ENCODE peak calls at places on chromosomes 6 and 20, in ten cellular contexts. One of them, this sample, is unnamed.

GRCh38 chr6:148422085-148422484 is 79.4 kb downstream of the SASH1 start:
- DNase-seq in fibroblast of the aortic adventitia: no peak
- DNase-seq in fibroblast of lung: no peak
- DNase-seq in pancreas: no peak
- DNase-seq in heart right ventricle: no peak
- DNase-seq in tibial artery: no peak
- DNase-seq in esophagus squamous epithelium: no peak
- DNase-seq in astrocyte of the spinal cord: no peak
- DNase-seq in PC-3: no peak
- DNase-seq in fibroblast of pulmonary artery: no peak
- DNase-seq in this sample: peak; percentile 95

GRCh38 chr6:94071835-94072234 is 652.5 kb upstream of the EPHA7 start:
- DNase-seq in tibial artery: no peak
- DNase-seq in fibroblast of the aortic adventitia: peak; percentile 10
- DNase-seq in PC-3: peak; percentile 4
- DNase-seq in fibroblast of lung: no peak
- DNase-seq in heart right ventricle: no peak
- DNase-seq in astrocyte of the spinal cord: peak; percentile 29
- DNase-seq in pancreas: no peak
- DNase-seq in esophagus squamous epithelium: no peak
- DNase-seq in fibroblast of pulmonary artery: peak; percentile 3
- DNase-seq in this sample: no peak

GRCh38 chr6:163888030-163888819 is 473.7 kb downstream of the QKI start:
- DNase-seq in heart right ventricle: no peak
- DNase-seq in fibroblast of pulmonary artery: no peak
- DNase-seq in PC-3: no peak
- DNase-seq in esophagus squamous epithelium: no peak
- DNase-seq in pancreas: no peak
- DNase-seq in tibial artery: no peak
- DNase-seq in fibroblast of the aortic adventitia: no peak
- DNase-seq in fibroblast of lung: no peak
- DNase-seq in astrocyte of the spinal cord: no peak
- DNase-seq in this sample: no peak

GRCh38 chr20:45997187-45997586 is 11.5 kb upstream of the MMP9 start:
- DNase-seq in PC-3: no peak
- DNase-seq in pancreas: no peak
- DNase-seq in heart right ventricle: no peak
- DNase-seq in fibroblast of the aortic adventitia: no peak
- DNase-seq in fibroblast of pulmonary artery: no peak
- DNase-seq in tibial artery: no peak
- DNase-seq in esophagus squamous epithelium: no peak
- DNase-seq in astrocyte of the spinal cord: no peak
- DNase-seq in fibroblast of lung: no peak
- DNase-seq in this sample: no peak

GRCh38 chr6:119137194-119138072 is 59.0 kb upstream of the FAM184A start:
- DNase-seq in tibial artery: peak; percentile 55
- DNase-seq in fibroblast of the aortic adventitia: peak; percentile 80
- DNase-seq in pancreas: no peak
- DNase-seq in esophagus squamous epithelium: no peak
- DNase-seq in fibroblast of lung: peak; percentile 29
- DNase-seq in heart right ventricle: no peak
- DNase-seq in PC-3: peak; percentile 49
- DNase-seq in fibroblast of pulmonary artery: peak; percentile 64
- DNase-seq in astrocyte of the spinal cord: no peak
- DNase-seq in this sample: no peak

GRCh38 chr20:38844963-38845362 is 39.5 kb downstream of the PPP1R16B start:
- DNase-seq in fibroblast of the aortic adventitia: no peak
- DNase-seq in esophagus squamous epithelium: no peak
- DNase-seq in fibroblast of lung: no peak
- DNase-seq in heart right ventricle: no peak
- DNase-seq in pancreas: no peak
- DNase-seq in PC-3: no peak
- DNase-seq in fibroblast of pulmonary artery: no peak
- DNase-seq in tibial artery: no peak
- DNase-seq in astrocyte of the spinal cord: no peak
- DNase-seq in this sample: no peak

GRCh38 chr6:169640347-169640972 is 61.4 kb downstream of the WDR27 start:
- DNase-seq in esophagus squamous epithelium: no peak
- DNase-seq in heart right ventricle: no peak
- DNase-seq in pancreas: no peak
- DNase-seq in fibroblast of pulmonary artery: peak; percentile 26
- DNase-seq in fibroblast of lung: no peak
- DNase-seq in PC-3: no peak
- DNase-seq in tibial artery: no peak
- DNase-seq in astrocyte of the spinal cord: no peak
- DNase-seq in fibroblast of the aortic adventitia: peak; percentile 62
- DNase-seq in this sample: no peak

GRCh38 chr20:51341581-51341980 is 200.9 kb downstream of the NFATC2 start:
- DNase-seq in heart right ventricle: no peak
- DNase-seq in esophagus squamous epithelium: no peak
- DNase-seq in fibroblast of pulmonary artery: peak; percentile 77
- DNase-seq in fibroblast of the aortic adventitia: peak; percentile 50
- DNase-seq in astrocyte of the spinal cord: no peak
- DNase-seq in PC-3: no peak
- DNase-seq in tibial artery: no peak
- DNase-seq in fibroblast of lung: no peak
- DNase-seq in pancreas: no peak
- DNase-seq in this sample: no peak

GRCh38 chr6:146864885-146865284 is 266.1 kb downstream of the ADGB start:
- DNase-seq in heart right ventricle: no peak
- DNase-seq in tibial artery: no peak
- DNase-seq in PC-3: no peak
- DNase-seq in esophagus squamous epithelium: no peak
- DNase-seq in pancreas: no peak
- DNase-seq in fibroblast of the aortic adventitia: no peak
- DNase-seq in astrocyte of the spinal cord: no peak
- DNase-seq in fibroblast of lung: no peak
- DNase-seq in fibroblast of pulmonary artery: no peak
- DNase-seq in this sample: no peak

GRCh38 chr6:146866731-146867414 is 268.1 kb downstream of the ADGB start:
- DNase-seq in PC-3: peak; percentile 9
- DNase-seq in tibial artery: no peak
- DNase-seq in heart right ventricle: no peak
- DNase-seq in fibroblast of lung: no peak
- DNase-seq in fibroblast of pulmonary artery: no peak
- DNase-seq in astrocyte of the spinal cord: no peak
- DNase-seq in fibroblast of the aortic adventitia: no peak
- DNase-seq in esophagus squamous epithelium: no peak
- DNase-seq in pancreas: no peak
- DNase-seq in this sample: no peak

GRCh38 chr6:146864300-146864699 is 265.5 kb downstream of the ADGB start:
- DNase-seq in astrocyte of the spinal cord: no peak
- DNase-seq in fibroblast of pulmonary artery: no peak
- DNase-seq in fibroblast of the aortic adventitia: no peak
- DNase-seq in pancreas: no peak
- DNase-seq in fibroblast of lung: no peak
- DNase-seq in PC-3: no peak
- DNase-seq in esophagus squamous epithelium: no peak
- DNase-seq in heart right ventricle: no peak
- DNase-seq in tibial artery: no peak
- DNase-seq in this sample: no peak

GRCh38 chr6:146868671-146869209 is 270.0 kb downstream of the ADGB start:
- DNase-seq in PC-3: no peak
- DNase-seq in tibial artery: no peak
- DNase-seq in esophagus squamous epithelium: no peak
- DNase-seq in astrocyte of the spinal cord: no peak
- DNase-seq in fibroblast of the aortic adventitia: no peak
- DNase-seq in fibroblast of lung: peak; percentile 15
- DNase-seq in heart right ventricle: no peak
- DNase-seq in pancreas: no peak
- DNase-seq in fibroblast of pulmonary artery: no peak
- DNase-seq in this sample: no peak

GRCh38 chr6:146865756-146866266 is 267.0 kb downstream of the ADGB start:
- DNase-seq in esophagus squamous epithelium: no peak
- DNase-seq in fibroblast of pulmonary artery: no peak
- DNase-seq in heart right ventricle: no peak
- DNase-seq in fibroblast of lung: no peak
- DNase-seq in astrocyte of the spinal cord: no peak
- DNase-seq in tibial artery: no peak
- DNase-seq in pancreas: no peak
- DNase-seq in PC-3: no peak
- DNase-seq in fibroblast of the aortic adventitia: no peak
- DNase-seq in this sample: no peak
- TF ChIP-seq CTCF in esophagus squamous epithelium: no peak
- TF ChIP-seq CTCF in fibroblast of pulmonary artery: no peak
- TF ChIP-seq CTCF in heart right ventricle: no peak
- TF ChIP-seq CTCF in fibroblast of lung: no peak
- TF ChIP-seq CTCF in astrocyte of the spinal cord: no peak
- TF ChIP-seq CTCF in tibial artery: no peak
- TF ChIP-seq CTCF in pancreas: no peak
- TF ChIP-seq CTCF in PC-3: no peak
- TF ChIP-seq CTCF in fibroblast of the aortic adventitia: no peak
- TF ChIP-seq CTCF in this sample: no peak

GRCh38 chr6:158031445-158032353 is 50.0 kb downstream of the SYNJ2 start:
- DNase-seq in fibroblast of pulmonary artery: peak; percentile 56
- DNase-seq in fibroblast of lung: peak; percentile 94
- DNase-seq in fibroblast of the aortic adventitia: peak; percentile 92
- DNase-seq in PC-3: no peak
- DNase-seq in astrocyte of the spinal cord: peak; percentile 97
- DNase-seq in heart right ventricle: peak; percentile 77
- DNase-seq in pancreas: no peak
- DNase-seq in esophagus squamous epithelium: no peak
- DNase-seq in tibial artery: peak; percentile 70
- DNase-seq in this sample: no peak
- H3K4me3 ChIP-seq in fibroblast of pulmonary artery: no peak overlapping the region
- H3K4me3 ChIP-seq in fibroblast of lung: no peak overlapping the region
- H3K4me3 ChIP-seq in fibroblast of the aortic adventitia: no peak overlapping the region
- H3K4me3 ChIP-seq in PC-3: no peak overlapping the region
- H3K4me3 ChIP-seq in astrocyte of the spinal cord: no peak overlapping the region
- H3K4me3 ChIP-seq in heart right ventricle: no peak overlapping the region
- H3K4me3 ChIP-seq in pancreas: no peak overlapping the region
- H3K4me3 ChIP-seq in esophagus squamous epithelium: no peak overlapping the region
- H3K4me3 ChIP-seq in tibial artery: no peak overlapping the region
- H3K4me3 ChIP-seq in this sample: no peak overlapping the region

DNA sequence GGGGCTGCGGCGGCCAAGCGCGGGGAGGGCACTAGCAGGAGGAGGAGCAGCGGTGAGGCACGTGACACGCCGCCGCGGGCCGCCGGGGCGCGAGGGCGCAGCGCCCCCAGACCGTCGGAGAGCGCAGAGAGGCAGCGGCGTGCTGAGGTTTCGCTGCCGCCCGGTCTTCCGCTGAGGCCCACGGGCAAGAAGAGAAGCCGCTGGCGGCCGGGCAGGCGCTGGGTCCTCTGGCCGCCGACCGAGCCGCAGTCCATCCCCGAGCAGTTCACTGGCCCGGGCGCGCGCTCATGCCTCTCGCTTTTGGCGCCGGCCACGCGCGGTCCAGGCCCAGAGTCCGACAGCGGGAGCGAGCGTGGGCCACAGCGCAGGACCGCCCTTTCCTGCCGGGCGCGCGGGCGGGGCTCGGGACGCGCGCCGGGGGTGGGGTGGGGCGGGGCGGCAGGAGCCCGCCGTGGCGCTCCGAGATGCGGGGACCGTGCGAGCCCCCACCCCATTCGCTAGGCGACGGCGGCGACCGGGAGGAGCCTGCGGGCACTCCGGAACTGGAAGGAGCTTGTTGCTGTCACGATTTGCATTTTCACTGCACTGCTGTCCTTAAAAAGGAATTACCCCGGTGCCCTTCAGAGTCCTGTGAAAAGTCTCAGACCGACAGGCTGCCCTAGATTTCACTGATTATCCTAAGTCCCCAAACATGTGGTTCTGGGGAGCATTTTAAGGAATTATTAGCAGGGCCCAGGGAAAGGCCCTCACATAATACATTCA is at the start of gene MCUR1:
- DNase-seq in heart right ventricle: peak; percentile 87
- DNase-seq in pancreas: peak; percentile 91
- DNase-seq in fibroblast of the aortic adventitia: peak; percentile 68
- DNase-seq in esophagus squamous epithelium: peak; percentile 63
- DNase-seq in astrocyte of the spinal cord: peak; percentile 84
- DNase-seq in tibial artery: peak; percentile 85
- DNase-seq in fibroblast of lung: peak; percentile 86
- DNase-seq in PC-3: peak; percentile 89
- DNase-seq in fibroblast of pulmonary artery: peak; percentile 82
- DNase-seq in this sample: no peak
- TF ChIP-seq CTCF in heart right ventricle: peak; percentile 54
- TF ChIP-seq CTCF in pancreas: no peak
- TF ChIP-seq CTCF in fibroblast of the aortic adventitia: no peak
- TF ChIP-seq CTCF in esophagus squamous epithelium: peak; percentile 13
- TF ChIP-seq CTCF in astrocyte of the spinal cord: no peak
- TF ChIP-seq CTCF in tibial artery: no peak
- TF ChIP-seq CTCF in fibroblast of lung: peak; percentile 23
- TF ChIP-seq CTCF in PC-3: peak; percentile 22
- TF ChIP-seq CTCF in fibroblast of pulmonary artery: no peak
- TF ChIP-seq CTCF in this sample: no peak

GRCh38 chr6:41718828-41719227 is 16.6 kb downstream of the TFEB start:
- DNase-seq in fibroblast of lung: no peak
- DNase-seq in pancreas: no peak
- DNase-seq in esophagus squamous epithelium: no peak
- DNase-seq in heart right ventricle: no peak
- DNase-seq in fibroblast of pulmonary artery: no peak
- DNase-seq in astrocyte of the spinal cord: no peak
- DNase-seq in tibial artery: no peak
- DNase-seq in PC-3: no peak
- DNase-seq in fibroblast of the aortic adventitia: no peak
- DNase-seq in this sample: no peak

GRCh38 chr6:41715779-41716515 is 19.5 kb downstream of the TFEB start:
- DNase-seq in fibroblast of the aortic adventitia: no peak
- DNase-seq in astrocyte of the spinal cord: no peak
- DNase-seq in pancreas: no peak
- DNase-seq in fibroblast of lung: no peak
- DNase-seq in fibroblast of pulmonary artery: no peak
- DNase-seq in PC-3: no peak
- DNase-seq in esophagus squamous epithelium: no peak
- DNase-seq in tibial artery: no peak
- DNase-seq in heart right ventricle: no peak
- DNase-seq in this sample: no peak

GRCh38 chr6:41713650-41714291 is 21.6 kb downstream of the TFEB start:
- DNase-seq in PC-3: no peak
- DNase-seq in fibroblast of lung: peak; percentile 53
- DNase-seq in pancreas: no peak
- DNase-seq in heart right ventricle: peak; percentile 39
- DNase-seq in fibroblast of the aortic adventitia: no peak
- DNase-seq in fibroblast of pulmonary artery: no peak
- DNase-seq in astrocyte of the spinal cord: no peak
- DNase-seq in esophagus squamous epithelium: no peak
- DNase-seq in tibial artery: no peak
- DNase-seq in this sample: no peak

GRCh38 chr6:41714556-41715273 is 20.7 kb downstream of the TFEB start:
- DNase-seq in esophagus squamous epithelium: no peak
- DNase-seq in PC-3: no peak
- DNase-seq in astrocyte of the spinal cord: no peak
- DNase-seq in fibroblast of the aortic adventitia: no peak
- DNase-seq in heart right ventricle: peak; percentile 37
- DNase-seq in fibroblast of pulmonary artery: no peak
- DNase-seq in pancreas: no peak
- DNase-seq in tibial artery: no peak
- DNase-seq in fibroblast of lung: no peak
- DNase-seq in this sample: no peak

DNA sequence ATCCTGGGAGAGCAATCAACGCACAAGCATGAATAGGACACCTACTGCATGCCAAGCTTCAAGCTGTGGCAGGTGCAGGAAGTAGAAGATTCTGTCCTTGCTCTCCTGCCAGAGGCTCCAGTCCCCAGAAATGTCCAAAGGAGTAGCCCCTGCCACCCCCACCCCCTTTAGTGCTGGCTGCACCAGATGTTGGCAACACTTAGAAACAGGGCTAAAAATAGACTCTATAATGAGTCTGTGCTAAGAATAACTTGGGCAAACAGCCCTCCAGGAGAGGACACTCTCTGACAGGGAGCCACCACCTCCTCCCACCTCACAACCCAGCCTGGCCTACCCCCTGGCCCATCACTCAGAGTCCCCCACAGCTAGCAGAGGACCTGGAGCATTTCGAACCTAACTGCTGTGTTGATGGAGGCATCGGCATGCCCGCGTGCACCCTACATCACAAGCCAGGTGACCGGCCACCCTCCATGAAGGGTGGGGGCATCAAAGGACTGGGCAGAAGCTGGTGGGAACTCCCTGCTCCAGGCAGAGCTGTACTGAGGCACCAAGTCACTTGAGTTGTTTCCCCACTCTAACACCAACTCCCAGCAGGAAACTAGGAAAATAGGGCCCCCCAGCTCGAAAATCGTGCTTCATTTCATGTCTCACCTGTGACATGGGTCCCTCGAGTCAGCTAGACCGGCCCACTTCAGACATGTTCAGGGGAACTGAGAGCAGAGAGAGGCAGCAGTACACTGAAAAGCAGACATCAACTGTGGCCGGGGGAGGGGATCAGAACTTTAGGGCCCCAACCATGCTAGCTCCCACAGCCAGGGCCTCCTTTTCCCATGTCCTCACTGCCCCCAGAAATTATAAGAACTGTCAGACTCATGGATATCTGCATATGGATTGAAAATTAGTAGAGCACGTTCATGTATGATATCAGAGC is 18.6 kb downstream of the TFEB start:
- DNase-seq in esophagus squamous epithelium: no peak
- DNase-seq in tibial artery: no peak
- DNase-seq in fibroblast of lung: no peak
- DNase-seq in fibroblast of pulmonary artery: no peak
- DNase-seq in fibroblast of the aortic adventitia: no peak
- DNase-seq in heart right ventricle: no peak
- DNase-seq in PC-3: no peak
- DNase-seq in pancreas: no peak
- DNase-seq in astrocyte of the spinal cord: no peak
- DNase-seq in this sample: no peak
- H3K4me3 ChIP-seq in esophagus squamous epithelium: no peak overlapping the region
- H3K4me3 ChIP-seq in tibial artery: no peak overlapping the region
- H3K4me3 ChIP-seq in fibroblast of lung: no peak overlapping the region
- H3K4me3 ChIP-seq in fibroblast of pulmonary artery: no peak overlapping the region
- H3K4me3 ChIP-seq in fibroblast of the aortic adventitia: no peak overlapping the region
- H3K4me3 ChIP-seq in heart right ventricle: no peak overlapping the region
- H3K4me3 ChIP-seq in PC-3: no peak overlapping the region
- H3K4me3 ChIP-seq in pancreas: no peak overlapping the region
- H3K4me3 ChIP-seq in astrocyte of the spinal cord: no peak overlapping the region
- H3K4me3 ChIP-seq in this sample: no peak overlapping the region